ENCODE peak calls at places on chromosomes 2 and 18, in ten cellular contexts. J is body of pancreas; P is stimulated activated CD8-positive, alpha-beta memory T cell treated with anti-CD3 and anti-CD28 coated beads, Interleukin-2, amount 100 ng/mL, for 48 hours; I is KG1; E is Caki2; B is LoVo; L is heart right ventricle; V is T-helper 17 cell; R is nephron progenitor cell; Z is HuH-7.5. N is an unnamed sample.

GRCh38 chr2:8638327-8638726 is 43.5 kb upstream of the ID2 start:
- DNase-seq in J (no peak), P (no peak), I (no peak), E (no peak), B (no peak), L (no peak), V (no peak), R (no peak), Z (no peak), N (no peak)

GRCh38 chr2:14552286-14552685 is 80.2 kb upstream of the LRATD1 start:
- DNase-seq in J (no peak), P (no peak), I (no peak), E (no peak), B (no peak), L (no peak), V (no peak), R (no peak), Z (no peak), N (no peak)

GRCh38 chr18:63073481-63073880 is 246.1 kb downstream of the BCL2 start:
- DNase-seq in J (no peak), P (no peak), I (no peak), E (peak), B (no peak), L (no peak), V (no peak), R (no peak), Z (no peak), N (no peak)

GRCh38 chr2:155223781-155224406 is 525.4 kb downstream of the KCNJ3 start:
- DNase-seq in J (no peak), P (no peak), I (peak), E (no peak), B (peak), L (no peak), V (no peak), R (no peak), Z (no peak), N (no peak)

GRCh38 chr2:25744055-25744454 is 70.7 kb upstream of the DTNB start:
- DNase-seq in J (no peak), P (no peak), I (no peak), E (no peak), B (no peak), L (no peak), V (no peak), R (no peak), Z (no peak), N (no peak)

GRCh38 chr18:56217406-56217805 is 421.0 kb downstream of the TXNL1 start:
- DNase-seq in J (no peak), P (no peak), I (no peak), E (no peak), B (no peak), L (no peak), V (no peak), R (no peak), Z (no peak), N (no peak)

GRCh38 chr2:229243880-229244560 is 27.1 kb downstream of the PID1 start:
- DNase-seq in J (no peak), P (no peak), I (no peak), E (no peak), B (no peak), L (no peak), V (no peak), R (no peak), Z (no peak), N (no peak)

GRCh38 chr2:74221604-74222299 is 23.3 kb downstream of the MTHFD2 start:
- DNase-seq in J (no peak), P (no peak), I (no peak), E (no peak), B (no peak), L (no peak), V (no peak), R (no peak), Z (no peak), N (no peak)

GRCh38 chr2:236947896-236948295 is 137.8 kb upstream of the COPS8 start:
- DNase-seq in J (no peak), P (no peak), I (no peak), E (no peak), B (no peak), L (no peak), V (no peak), R (no peak), Z (no peak), N (no peak)

GRCh38 chr2:19901458-19902271 is at the start of gene TTC32:
- DNase-seq in J (peak), P (peak), I (peak), E (peak), B (peak), L (peak), V (peak), R (peak), Z (peak), N (peak)

GRCh38 chr2:56474412-56475158 is 290.8 kb downstream of the CCDC85A start:
- DNase-seq in J (no peak), P (no peak), I (no peak), E (peak), B (no peak), L (no peak), V (no peak), R (no peak), Z (no peak), N (no peak)

GRCh38 chr2:150681120-150681796 is 193.8 kb upstream of the RND3 start:
- DNase-seq in J (no peak), P (no peak), I (no peak), E (peak), B (no peak), L (no peak), V (no peak), R (no peak), Z (no peak), N (no peak)

GRCh38 chr18:62164855-62165487 is 21.9 kb downstream of the PIGN start:
- DNase-seq in J (no peak), P (no peak), I (no peak), E (no peak), B (no peak), L (no peak), V (no peak), R (no peak), Z (no peak), N (no peak)

GRCh38 chr2:197514754-197515153 is 1.1 kb upstream of the MOB4 start:
- DNase-seq in J (no peak), P (no peak), I (no peak), E (no peak), B (no peak), L (no peak), V (no peak), R (no peak), Z (no peak), N (no peak)

GRCh38 chr2:239049421-239050251 is 201.8 kb downstream of the TWIST2 start:
- DNase-seq in J (no peak), P (no peak), I (no peak), E (no peak), B (no peak), L (no peak), V (no peak), R (no peak), Z (no peak), N (no peak)

GRCh38 chr18:32328379-32328778 is 138.5 kb downstream of the MEP1B start:
- DNase-seq in J (no peak), P (no peak), I (no peak), E (no peak), B (no peak), L (no peak), V (no peak), R (no peak), Z (no peak), N (no peak)

GRCh38 chr2:58101500-58101899 is 54.9 kb downstream of the VRK2 start:
- DNase-seq in J (no peak), P (no peak), I (no peak), E (no peak), B (no peak), L (no peak), V (no peak), R (no peak), Z (no peak), N (no peak)

N was measured in left cardiac atrium.